ENCODE peak calls at places on chromosomes 16 and 17, in six cellular contexts. N is effector memory CD4-positive, alpha-beta T cell; B is GM04503; S is T-helper 17 cell; T is hippocampal formation; M is stimulated activated CD8-positive, alpha-beta memory T cell treated with anti-CD3 and anti-CD28 coated beads, Interleukin-4, amount 100 ng/mL, for 1 hour. F is an unnamed sample.

GRCh38 chr16:15055141-15056053 is 477 bp downstream of the NTAN1 start:
- DNase-seq in T (no peak), S (no peak), N (no peak), M (peak), B (no peak), F (no peak)

GRCh38 chr16:73122604-73123386 is 74.9 kb upstream of the ZFHX3 start:
- DNase-seq in N (no peak), S (no peak), M (no peak), B (peak), T (peak), F (no peak)

GRCh38 chr16:89822188-89823086 is 5.8 kb upstream of the SPIRE2 start:
- DNase-seq in N (no peak), T (no peak), B (no peak), S (no peak), M (no peak), F (no peak)

GRCh38 chr16:86252596-86252995 is 257.7 kb upstream of the FOXF1 start:
- DNase-seq in S (no peak), M (no peak), N (no peak), T (no peak), B (no peak), F (no peak)

GRCh38 chr16:2828521-2828840 is 1.6 kb upstream of the ZG16B start:
- DNase-seq in N (no peak), B (no peak), M (no peak), T (no peak), S (no peak), F (no peak)

GRCh38 chr16:2278272-2278608 is 10.3 kb upstream of the RNPS1 start:
- DNase-seq in N (no peak), M (no peak), S (no peak), T (no peak), B (no peak), F (no peak)

GRCh38 chr17:77489239-77489897 is 348.6 kb downstream of the SEC14L1 start:
- DNase-seq in T (no peak), B (no peak), N (no peak), S (no peak), M (no peak), F (no peak)

GRCh38 chr17:5785867-5786509 is 201.7 kb upstream of the NLRP1 start:
- DNase-seq in B (peak), T (no peak), N (no peak), S (no peak), M (no peak), F (no peak)

GRCh38 chr16:70258065-70258464 is 6.3 kb upstream of the EXOSC6 start:
- DNase-seq in M (no peak), B (no peak), S (no peak), T (no peak), N (no peak), F (no peak)

F was measured in thoracic aorta.